ENCODE peak calls at places on chromosome 22, in nine cellular contexts. One of them, this sample, is unnamed.

GRCh38 chr22:25193130-25193529 is 6.5 kb upstream of the CRYBB3 start:
- DNase-seq in A549: no peak
- DNase-seq in K562: no peak
- DNase-seq in suprapubic skin: no peak
- DNase-seq in H1: no peak
- DNase-seq in SK-N-SH: no peak
- DNase-seq in tibial nerve: no peak
- DNase-seq in stomach: no peak
- DNase-seq in ovary: no peak
- DNase-seq in this sample: no peak

GRCh38 chr22:45265546-45265945 is 19.2 kb upstream of the UPK3A start:
- DNase-seq in ovary: no peak
- DNase-seq in stomach: no peak
- DNase-seq in tibial nerve: no peak
- DNase-seq in suprapubic skin: no peak
- DNase-seq in H1: no peak
- DNase-seq in SK-N-SH: no peak
- DNase-seq in A549: no peak
- DNase-seq in K562: no peak
- DNase-seq in this sample: no peak

GRCh38 chr22:38870312-38870741 is 1.7 kb downstream of the CBX6 start:
- DNase-seq in stomach: peak; percentile 92
- DNase-seq in suprapubic skin: peak; percentile 92
- DNase-seq in ovary: peak; percentile 93
- DNase-seq in SK-N-SH: peak; percentile 64
- DNase-seq in H1: peak; percentile 93
- DNase-seq in K562: peak; percentile 90
- DNase-seq in tibial nerve: peak; percentile 87
- DNase-seq in A549: peak; percentile 78
- DNase-seq in this sample: peak; percentile 93

GRCh38 chr22:33917744-33918406 is 2.4 kb downstream of the LARGE1 start:
- DNase-seq in stomach: no peak
- DNase-seq in H1: no peak
- DNase-seq in K562: no peak
- DNase-seq in tibial nerve: no peak
- DNase-seq in suprapubic skin: no peak
- DNase-seq in A549: peak; percentile 26
- DNase-seq in ovary: no peak
- DNase-seq in SK-N-SH: peak; percentile 39
- DNase-seq in this sample: no peak

GRCh38 chr22:45188779-45189178 is 25.1 kb downstream of the NUP50 start:
- DNase-seq in tibial nerve: no peak
- DNase-seq in K562: no peak
- DNase-seq in stomach: no peak
- DNase-seq in suprapubic skin: peak; percentile 40
- DNase-seq in A549: no peak
- DNase-seq in SK-N-SH: no peak
- DNase-seq in ovary: no peak
- DNase-seq in H1: no peak
- DNase-seq in this sample: no peak

GRCh38 chr22:39818050-39818449 is 75.5 kb downstream of the ENTHD1 start:
- DNase-seq in H1: no peak
- DNase-seq in SK-N-SH: no peak
- DNase-seq in ovary: no peak
- DNase-seq in A549: no peak
- DNase-seq in stomach: no peak
- DNase-seq in K562: peak; percentile 72
- DNase-seq in tibial nerve: no peak
- DNase-seq in suprapubic skin: no peak
- DNase-seq in this sample: no peak

GRCh38 chr22:24067587-24068376 is 56.7 kb downstream of the CABIN1 start:
- DNase-seq in suprapubic skin: peak; percentile 44
- DNase-seq in A549: no peak
- DNase-seq in ovary: no peak
- DNase-seq in K562: no peak
- DNase-seq in stomach: peak; percentile 50
- DNase-seq in tibial nerve: no peak
- DNase-seq in SK-N-SH: no peak
- DNase-seq in H1: no peak
- DNase-seq in this sample: peak; percentile 53

GRCh38 chr22:23518381-23519187 is 61.5 kb downstream of the IGLL1 start:
- DNase-seq in tibial nerve: no peak
- DNase-seq in suprapubic skin: no peak
- DNase-seq in A549: no peak
- DNase-seq in K562: no peak
- DNase-seq in H1: no peak
- DNase-seq in SK-N-SH: peak; percentile 61
- DNase-seq in ovary: no peak
- DNase-seq in stomach: no peak
- DNase-seq in this sample: no peak

GRCh38 chr22:45742866-45743450 is 71.3 kb downstream of the ATXN10 start:
- DNase-seq in SK-N-SH: no peak
- DNase-seq in ovary: no peak
- DNase-seq in K562: peak; percentile 2
- DNase-seq in suprapubic skin: no peak
- DNase-seq in A549: peak; percentile 73
- DNase-seq in H1: no peak
- DNase-seq in stomach: peak; percentile 30
- DNase-seq in tibial nerve: no peak
- DNase-seq in this sample: no peak

GRCh38 chr22:38455530-38456271 is 702 bp upstream of the KCNJ4 start:
- DNase-seq in ovary: no peak
- DNase-seq in K562: peak; percentile 58
- DNase-seq in tibial nerve: no peak
- DNase-seq in A549: no peak
- DNase-seq in H1: peak; percentile 90
- DNase-seq in suprapubic skin: no peak
- DNase-seq in SK-N-SH: peak; percentile 86
- DNase-seq in stomach: no peak
- DNase-seq in this sample: no peak

GRCh38 chr22:38034278-38034882 is 22.8 kb upstream of the PICK1 start:
- DNase-seq in ovary: peak; percentile 50
- DNase-seq in K562: peak; percentile 85
- DNase-seq in tibial nerve: peak; percentile 57
- DNase-seq in suprapubic skin: no peak
- DNase-seq in A549: peak; percentile 82
- DNase-seq in H1: peak; percentile 70
- DNase-seq in stomach: peak; percentile 56
- DNase-seq in SK-N-SH: peak; percentile 42
- DNase-seq in this sample: peak; percentile 45

GRCh38 chr22:27844656-27845602 is 43.4 kb upstream of the MN1 start:
- DNase-seq in stomach: no peak
- DNase-seq in SK-N-SH: no peak
- DNase-seq in tibial nerve: no peak
- DNase-seq in ovary: no peak
- DNase-seq in H1: peak; percentile 45
- DNase-seq in A549: no peak
- DNase-seq in K562: no peak
- DNase-seq in suprapubic skin: peak; percentile 61
- DNase-seq in this sample: no peak

GRCh38 chr22:26656896-26657851 is at the start of gene MIAT:
- DNase-seq in H1: peak; percentile 87
- DNase-seq in K562: peak; percentile 37
- DNase-seq in A549: no peak
- DNase-seq in tibial nerve: no peak
- DNase-seq in suprapubic skin: no peak
- DNase-seq in stomach: peak; percentile 40
- DNase-seq in SK-N-SH: peak; percentile 84
- DNase-seq in ovary: no peak
- DNase-seq in this sample: peak; percentile 64

GRCh38 chr22:19912236-19912999 is 29.2 kb upstream of the COMT start:
- DNase-seq in A549: no peak
- DNase-seq in SK-N-SH: no peak
- DNase-seq in ovary: no peak
- DNase-seq in suprapubic skin: no peak
- DNase-seq in tibial nerve: no peak
- DNase-seq in stomach: peak; percentile 90
- DNase-seq in K562: peak; percentile 67
- DNase-seq in H1: peak; percentile 55
- DNase-seq in this sample: no peak

GRCh38 chr22:43370045-43370444 is 26.9 kb upstream of the SCUBE1 start:
- DNase-seq in A549: no peak
- DNase-seq in H1: peak; percentile 75
- DNase-seq in suprapubic skin: no peak
- DNase-seq in ovary: no peak
- DNase-seq in K562: no peak
- DNase-seq in tibial nerve: no peak
- DNase-seq in SK-N-SH: no peak
- DNase-seq in stomach: no peak
- DNase-seq in this sample: no peak

GRCh38 chr22:23233746-23234408 is 53.6 kb downstream of the BCR start:
- DNase-seq in A549: no peak
- DNase-seq in ovary: no peak
- DNase-seq in K562: no peak
- DNase-seq in suprapubic skin: no peak
- DNase-seq in SK-N-SH: peak; percentile 69
- DNase-seq in tibial nerve: peak; percentile 61
- DNase-seq in H1: no peak
- DNase-seq in stomach: no peak
- DNase-seq in this sample: no peak

GRCh38 chr22:20433686-20434241 is 3.9 kb downstream of the SCARF2 start:
- DNase-seq in H1: no peak
- DNase-seq in tibial nerve: no peak
- DNase-seq in SK-N-SH: peak; percentile 11
- DNase-seq in stomach: no peak
- DNase-seq in ovary: no peak
- DNase-seq in suprapubic skin: no peak
- DNase-seq in K562: no peak
- DNase-seq in A549: no peak
- DNase-seq in this sample: no peak

GRCh38 chr22:48250937-48251530 is 1488.6 kb downstream of the TBC1D22A start:
- DNase-seq in A549: no peak
- DNase-seq in H1: no peak
- DNase-seq in SK-N-SH: no peak
- DNase-seq in tibial nerve: no peak
- DNase-seq in suprapubic skin: no peak
- DNase-seq in ovary: no peak
- DNase-seq in K562: no peak
- DNase-seq in stomach: no peak
- DNase-seq in this sample: no peak

GRCh38 chr22:28243539-28243938 is 324.5 kb upstream of the PITPNB start:
- DNase-seq in K562: peak; percentile 16
- DNase-seq in SK-N-SH: no peak
- DNase-seq in ovary: no peak
- DNase-seq in tibial nerve: no peak
- DNase-seq in suprapubic skin: no peak
- DNase-seq in A549: no peak
- DNase-seq in stomach: no peak
- DNase-seq in H1: no peak
- DNase-seq in this sample: no peak

GRCh38 chr22:40324468-40325305 is 21.6 kb upstream of the ADSL start:
- DNase-seq in A549: no peak
- DNase-seq in K562: no peak
- DNase-seq in SK-N-SH: no peak
- DNase-seq in ovary: no peak
- DNase-seq in stomach: peak; percentile 36
- DNase-seq in tibial nerve: no peak
- DNase-seq in H1: no peak
- DNase-seq in suprapubic skin: no peak
- DNase-seq in this sample: peak; percentile 31

GRCh38 chr22:44067033-44067432 is 42.9 kb downstream of the PARVB start:
- DNase-seq in stomach: no peak
- DNase-seq in K562: no peak
- DNase-seq in tibial nerve: no peak
- DNase-seq in SK-N-SH: no peak
- DNase-seq in ovary: no peak
- DNase-seq in A549: no peak
- DNase-seq in suprapubic skin: no peak
- DNase-seq in H1: no peak
- DNase-seq in this sample: no peak

GRCh38 chr22:38756631-38757463 is 1.0 kb upstream of the SUN2 start:
- DNase-seq in stomach: no peak
- DNase-seq in A549: no peak
- DNase-seq in tibial nerve: no peak
- DNase-seq in K562: peak; percentile 17
- DNase-seq in SK-N-SH: no peak
- DNase-seq in ovary: no peak
- DNase-seq in H1: no peak
- DNase-seq in suprapubic skin: no peak
- DNase-seq in this sample: peak; percentile 21

GRCh38 chr22:19903513-19903912 is 38.1 kb upstream of the COMT start:
- DNase-seq in SK-N-SH: no peak
- DNase-seq in K562: no peak
- DNase-seq in ovary: no peak
- DNase-seq in H1: peak; percentile 61
- DNase-seq in suprapubic skin: no peak
- DNase-seq in A549: no peak
- DNase-seq in stomach: no peak
- DNase-seq in tibial nerve: no peak
- DNase-seq in this sample: no peak

GRCh38 chr22:29700206-29700948 is 19.4 kb upstream of the CABP7 start:
- DNase-seq in SK-N-SH: no peak
- DNase-seq in A549: no peak
- DNase-seq in tibial nerve: no peak
- DNase-seq in stomach: no peak
- DNase-seq in H1: no peak
- DNase-seq in suprapubic skin: no peak
- DNase-seq in ovary: no peak
- DNase-seq in K562: no peak
- DNase-seq in this sample: no peak
- H3K4me1 ChIP-seq in SK-N-SH: peaks cover 12% of the 10 kb centered on the region
- H3K4me1 ChIP-seq in A549: peaks cover 39% of the 10 kb centered on the region
- H3K4me1 ChIP-seq in tibial nerve: no peaks in the 10 kb centered on the region
- H3K4me1 ChIP-seq in stomach: peaks cover 49% of the 10 kb centered on the region
- H3K4me1 ChIP-seq in H1: peaks cover 46% of the 10 kb centered on the region
- H3K4me1 ChIP-seq in suprapubic skin: peaks cover 52% of the 10 kb centered on the region
- H3K4me1 ChIP-seq in ovary: no peaks in the 10 kb centered on the region
- H3K4me1 ChIP-seq in K562: peaks cover 36% of the 10 kb centered on the region
- H3K4me1 ChIP-seq in this sample: peaks cover 40% of the 10 kb centered on the region

GRCh38 chr22:35834080-35834479 is 116.4 kb downstream of the APOL5 start:
- DNase-seq in SK-N-SH: no peak
- DNase-seq in ovary: no peak
- DNase-seq in K562: no peak
- DNase-seq in A549: no peak
- DNase-seq in stomach: no peak
- DNase-seq in suprapubic skin: no peak
- DNase-seq in H1: no peak
- DNase-seq in tibial nerve: no peak
- DNase-seq in this sample: no peak
- TF ChIP-seq EP300 in SK-N-SH: no peak
- TF ChIP-seq EP300 in ovary: no peak
- TF ChIP-seq EP300 in K562: no peak
- TF ChIP-seq EP300 in A549: no peak
- TF ChIP-seq EP300 in stomach: no peak
- TF ChIP-seq EP300 in suprapubic skin: no peak
- TF ChIP-seq EP300 in H1: no peak
- TF ChIP-seq EP300 in tibial nerve: no peak
- TF ChIP-seq EP300 in this sample: no peak

GRCh38 chr22:42261266-42261665 is 9.2 kb downstream of the TCF20 start:
- DNase-seq in tibial nerve: no peak
- DNase-seq in SK-N-SH: no peak
- DNase-seq in K562: no peak
- DNase-seq in suprapubic skin: no peak
- DNase-seq in A549: no peak
- DNase-seq in H1: no peak
- DNase-seq in ovary: no peak
- DNase-seq in stomach: no peak
- DNase-seq in this sample: no peak
- H3K4me1 ChIP-seq in tibial nerve: no peaks in the 10 kb centered on the region
- H3K4me1 ChIP-seq in SK-N-SH: no peaks in the 10 kb centered on the region
- H3K4me1 ChIP-seq in K562: no peaks in the 10 kb centered on the region
- H3K4me1 ChIP-seq in suprapubic skin: peaks cover 11% of the 10 kb centered on the region
- H3K4me1 ChIP-seq in A549: peaks cover 14% of the 10 kb centered on the region
- H3K4me1 ChIP-seq in H1: no peaks in the 10 kb centered on the region
- H3K4me1 ChIP-seq in ovary: peaks cover 2% of the 10 kb centered on the region
- H3K4me1 ChIP-seq in stomach: peaks cover 79% of the 10 kb centered on the region
- H3K4me1 ChIP-seq in this sample: peaks cover 8% of the 10 kb centered on the region

GRCh38 chr22:46879083-46879482 is 116.6 kb downstream of the TBC1D22A start:
- DNase-seq in A549: no peak
- DNase-seq in suprapubic skin: no peak
- DNase-seq in H1: no peak
- DNase-seq in stomach: no peak
- DNase-seq in SK-N-SH: no peak
- DNase-seq in tibial nerve: peak; percentile 41
- DNase-seq in K562: no peak
- DNase-seq in ovary: no peak
- DNase-seq in this sample: no peak
- TF ChIP-seq EP300 in A549: no peak
- TF ChIP-seq EP300 in suprapubic skin: no peak
- TF ChIP-seq EP300 in H1: no peak
- TF ChIP-seq EP300 in stomach: no peak
- TF ChIP-seq EP300 in SK-N-SH: no peak
- TF ChIP-seq EP300 in tibial nerve: no peak
- TF ChIP-seq EP300 in K562: no peak
- TF ChIP-seq EP300 in ovary: no peak
- TF ChIP-seq EP300 in this sample: no peak

This sample was measured in transverse colon.